ENCODE peak calls at places on chromosome 13, in four cellular contexts. One of them, this sample, is unnamed.

GRCh38 chr13:89969996-89970709 is 1377.3 kb upstream of the MIR17HG start:
- DNase-seq in AG08395: peak; percentile 5
- DNase-seq in lower leg skin: no peak
- DNase-seq in AG20443: no peak
- DNase-seq in this sample: no peak

GRCh38 chr13:26320766-26321165 is 66.8 kb downstream of the CDK8 start:
- DNase-seq in AG08395: no peak
- DNase-seq in lower leg skin: no peak
- DNase-seq in AG20443: no peak
- DNase-seq in this sample: no peak

GRCh38 chr13:105643966-105644365 is 891.5 kb downstream of the EFNB2 start:
- DNase-seq in lower leg skin: no peak
- DNase-seq in AG08395: no peak
- DNase-seq in AG20443: no peak
- DNase-seq in this sample: no peak

GRCh38 chr13:76383671-76384461 is 502.3 kb downstream of the KCTD12 start:
- DNase-seq in lower leg skin: peak; percentile 32
- DNase-seq in AG08395: peak; percentile 67
- DNase-seq in AG20443: peak; percentile 71
- DNase-seq in this sample: peak; percentile 36

GRCh38 chr13:102878491-102878890 is 32.7 kb downstream of the ERCC5 start:
- DNase-seq in lower leg skin: no peak
- DNase-seq in AG08395: peak; percentile 29
- DNase-seq in AG20443: no peak
- DNase-seq in this sample: no peak

GRCh38 chr13:99374994-99375805 is 68.0 kb upstream of the GPR183 start:
- DNase-seq in AG08395: no peak
- DNase-seq in AG20443: no peak
- DNase-seq in lower leg skin: no peak
- DNase-seq in this sample: no peak

GRCh38 chr13:75405976-75406703 is 75.8 kb downstream of the TBC1D4 start:
- DNase-seq in AG20443: peak; percentile 15
- DNase-seq in AG08395: peak; percentile 13
- DNase-seq in lower leg skin: no peak
- DNase-seq in this sample: no peak

GRCh38 chr13:24564881-24565280 is 52.3 kb upstream of the PARP4 start:
- DNase-seq in lower leg skin: no peak
- DNase-seq in AG20443: no peak
- DNase-seq in AG08395: no peak
- DNase-seq in this sample: no peak

GRCh38 chr13:44617648-44618047 is 41.5 kb upstream of the TSC22D1 start:
- DNase-seq in lower leg skin: no peak
- DNase-seq in AG20443: no peak
- DNase-seq in AG08395: no peak
- DNase-seq in this sample: no peak

GRCh38 chr13:45361596-45362206 is 20.7 kb upstream of the TPT1 start:
- DNase-seq in AG08395: peak; percentile 52
- DNase-seq in AG20443: peak; percentile 52
- DNase-seq in lower leg skin: no peak
- DNase-seq in this sample: no peak

GRCh38 chr13:39915418-39915817 is 260.0 kb downstream of the COG6 start:
- DNase-seq in AG20443: no peak
- DNase-seq in lower leg skin: no peak
- DNase-seq in AG08395: no peak
- DNase-seq in this sample: no peak

GRCh38 chr13:75507027-75508001 is 25.3 kb upstream of the TBC1D4 start:
- DNase-seq in lower leg skin: no peak
- DNase-seq in AG20443: no peak
- DNase-seq in AG08395: no peak
- DNase-seq in this sample: no peak

GRCh38 chr13:26983533-26984315 is 187.9 kb downstream of the USP12 start:
- DNase-seq in AG08395: no peak
- DNase-seq in AG20443: no peak
- DNase-seq in lower leg skin: no peak
- DNase-seq in this sample: no peak

GRCh38 chr13:110297011-110297410 is 9.9 kb downstream of the COL4A1 start:
- DNase-seq in AG08395: no peak
- DNase-seq in lower leg skin: no peak
- DNase-seq in AG20443: no peak
- DNase-seq in this sample: no peak